ENCODE peak calls at places on chromosomes 6 and 20, in eight cellular contexts. One of them, this sample, is unnamed.

GRCh38 chr6:43774776-43775583 is 5.0 kb downstream of the VEGFA start:
- DNase-seq in ovary: peak
- DNase-seq in left cardiac atrium: peak
- DNase-seq in activated T-helper 1 cell treated with anti-CD3 and anti-CD28 coated beads, Interleukin-2, amount 50 U/mL, for 16 hours: peak
- DNase-seq in fibroblast of lung: peak
- DNase-seq in hypothalamus: peak
- DNase-seq in anterior cingulate cortex: peak
- DNase-seq in amygdala: peak
- DNase-seq in this sample: peak

GRCh38 chr6:21748343-21749063 is 155.0 kb downstream of the SOX4 start:
- DNase-seq in ovary: no peak
- DNase-seq in left cardiac atrium: no peak
- DNase-seq in activated T-helper 1 cell treated with anti-CD3 and anti-CD28 coated beads, Interleukin-2, amount 50 U/mL, for 16 hours: no peak
- DNase-seq in fibroblast of lung: peak
- DNase-seq in hypothalamus: no peak
- DNase-seq in anterior cingulate cortex: no peak
- DNase-seq in amygdala: no peak
- DNase-seq in this sample: no peak

GRCh38 chr6:28468056-28468455 is 24.8 kb upstream of the ZSCAN23 start:
- DNase-seq in ovary: no peak
- DNase-seq in left cardiac atrium: no peak
- DNase-seq in activated T-helper 1 cell treated with anti-CD3 and anti-CD28 coated beads, Interleukin-2, amount 50 U/mL, for 16 hours: no peak
- DNase-seq in fibroblast of lung: no peak
- DNase-seq in hypothalamus: no peak
- DNase-seq in anterior cingulate cortex: no peak
- DNase-seq in amygdala: no peak
- DNase-seq in this sample: no peak

GRCh38 chr20:1489764-1490436 is 1.3 kb downstream of the SIRPB2 start:
- DNase-seq in ovary: no peak
- DNase-seq in left cardiac atrium: no peak
- DNase-seq in activated T-helper 1 cell treated with anti-CD3 and anti-CD28 coated beads, Interleukin-2, amount 50 U/mL, for 16 hours: no peak
- DNase-seq in fibroblast of lung: peak
- DNase-seq in hypothalamus: no peak
- DNase-seq in anterior cingulate cortex: no peak
- DNase-seq in amygdala: no peak
- DNase-seq in this sample: no peak

GRCh38 chr20:36004045-36004444 is 35.7 kb downstream of the CNBD2 start:
- DNase-seq in ovary: no peak
- DNase-seq in left cardiac atrium: no peak
- DNase-seq in activated T-helper 1 cell treated with anti-CD3 and anti-CD28 coated beads, Interleukin-2, amount 50 U/mL, for 16 hours: no peak
- DNase-seq in fibroblast of lung: no peak
- DNase-seq in hypothalamus: no peak
- DNase-seq in anterior cingulate cortex: no peak
- DNase-seq in amygdala: no peak
- DNase-seq in this sample: no peak

GRCh38 chr20:7989379-7989778 is 30.2 kb downstream of the TMX4 start:
- DNase-seq in ovary: no peak
- DNase-seq in left cardiac atrium: no peak
- DNase-seq in activated T-helper 1 cell treated with anti-CD3 and anti-CD28 coated beads, Interleukin-2, amount 50 U/mL, for 16 hours: no peak
- DNase-seq in fibroblast of lung: peak
- DNase-seq in hypothalamus: no peak
- DNase-seq in anterior cingulate cortex: no peak
- DNase-seq in amygdala: no peak
- DNase-seq in this sample: no peak

GRCh38 chr20:47379433-47380150 is 23.1 kb upstream of the ZMYND8 start:
- DNase-seq in ovary: no peak
- DNase-seq in left cardiac atrium: no peak
- DNase-seq in activated T-helper 1 cell treated with anti-CD3 and anti-CD28 coated beads, Interleukin-2, amount 50 U/mL, for 16 hours: no peak
- DNase-seq in fibroblast of lung: peak
- DNase-seq in hypothalamus: no peak
- DNase-seq in anterior cingulate cortex: no peak
- DNase-seq in amygdala: no peak
- DNase-seq in this sample: no peak

GRCh38 chr20:3751664-3752385 is 15.7 kb downstream of the ADISSP start:
- DNase-seq in ovary: no peak
- DNase-seq in left cardiac atrium: peak
- DNase-seq in activated T-helper 1 cell treated with anti-CD3 and anti-CD28 coated beads, Interleukin-2, amount 50 U/mL, for 16 hours: no peak
- DNase-seq in fibroblast of lung: no peak
- DNase-seq in hypothalamus: peak
- DNase-seq in anterior cingulate cortex: no peak
- DNase-seq in amygdala: peak
- DNase-seq in this sample: no peak

GRCh38 chr20:50536333-50536732 is 26.1 kb downstream of the PTPN1 start:
- DNase-seq in ovary: no peak
- DNase-seq in left cardiac atrium: no peak
- DNase-seq in activated T-helper 1 cell treated with anti-CD3 and anti-CD28 coated beads, Interleukin-2, amount 50 U/mL, for 16 hours: no peak
- DNase-seq in fibroblast of lung: no peak
- DNase-seq in hypothalamus: no peak
- DNase-seq in anterior cingulate cortex: no peak
- DNase-seq in amygdala: no peak
- DNase-seq in this sample: no peak